ENCODE peak calls at places on chromosomes 4 and X, in six cellular contexts. L is smooth muscle cell of the brain vasculature, T is foreskin fibroblast, W is H4, V is aorta, U is NCI-H748 treated with DMSO at 0.1 percent for 48 hours. A is an unnamed sample.

GRCh38 chr4:48970471-48970921 is 15.6 kb upstream of the CWH43 start:
- DNase-seq in L (no peak), T (peak; percentile 46), W (peak; percentile 30), V (no peak), U (no peak), A (no peak)

GRCh38 chrX:49308604-49309269 is 5.3 kb downstream of the GAGE10 start:
- DNase-seq in L (no peak), T (peak; percentile 6), W (no peak), V (no peak), U (no peak), A (peak; percentile 60)

GRCh38 chrX:123803331-123803983 is 56.4 kb upstream of the XIAP start:
- DNase-seq in L (no peak), T (peak; percentile 83), W (peak; percentile 72), V (no peak), U (peak; percentile 97), A (no peak)

GRCh38 chrX:9644335-9644734 is 121.3 kb downstream of the GPR143 start:
- DNase-seq in L (no peak), T (no peak), W (no peak), V (no peak), U (no peak), A (no peak)

GRCh38 chrX:47475476-47475875 is 7.5 kb downstream of the ZNF41 start:
- DNase-seq in L (no peak), T (no peak), W (no peak), V (no peak), U (no peak), A (no peak)

GRCh38 chr4:78410651-78411050 is 140.9 kb upstream of the ANXA3 start:
- DNase-seq in L (no peak), T (no peak), W (no peak), V (no peak), U (no peak), A (no peak)

GRCh38 chr4:149959391-149959790 is 118.9 kb upstream of the DCLK2 start:
- DNase-seq in L (no peak), T (no peak), W (no peak), V (no peak), U (no peak), A (no peak)

GRCh38 chrX:103488332-103488731 is 31.0 kb downstream of the RAB40A start:
- DNase-seq in L (no peak), T (peak; percentile 9), W (no peak), V (no peak), U (no peak), A (no peak)

GRCh38 chrX:117768861-117769604 is 347.6 kb downstream of the KLHL13 start:
- DNase-seq in L (no peak), T (no peak), W (no peak), V (no peak), U (no peak), A (no peak)

GRCh38 chrX:69137911-69138310 is 27.3 kb downstream of the PJA1 start:
- DNase-seq in L (no peak), T (no peak), W (no peak), V (no peak), U (no peak), A (no peak)

GRCh38 chrX:40097101-40097491 is 662 bp downstream of the BCOR start:
- DNase-seq in L (no peak), T (no peak), W (no peak), V (no peak), U (no peak), A (no peak)

GRCh38 chr4:67713531-67714247 is 12.7 kb upstream of the UBA6 start:
- DNase-seq in L (no peak), T (peak; percentile 43), W (no peak), V (no peak), U (no peak), A (no peak)

GRCh38 chr4:834368-835147 is 8.6 kb upstream of the CPLX1 start:
- DNase-seq in L (no peak), T (no peak), W (no peak), V (peak; percentile 37), U (no peak), A (no peak)

GRCh38 chr4:42390622-42391355 is 6.5 kb upstream of the SHISA3 start:
- DNase-seq in L (no peak), T (no peak), W (no peak), V (no peak), U (no peak), A (no peak)

GRCh38 chr4:133910165-133910564 is 291.4 kb downstream of the PABPC4L start:
- DNase-seq in L (no peak), T (no peak), W (no peak), V (no peak), U (no peak), A (no peak)

GRCh38 chr4:1808396-1808795 is 15.3 kb downstream of the FGFR3 start:
- DNase-seq in L (no peak), T (no peak), W (no peak), V (no peak), U (no peak), A (no peak)

GRCh38 chr4:71126719-71127118 is 133.3 kb downstream of the DCK start:
- DNase-seq in L (no peak), T (peak; percentile 55), W (peak; percentile 78), V (no peak), U (no peak), A (no peak)

GRCh38 chr4:82592639-82593038 is 30.9 kb upstream of the TMEM150C start:
- DNase-seq in L (no peak), T (no peak), W (no peak), V (no peak), U (no peak), A (no peak)

GRCh38 chr4:149719806-149720205 is 95.8 kb downstream of the IQCM start:
- DNase-seq in L (no peak), T (no peak), W (no peak), V (no peak), U (no peak), A (no peak)